ENCODE peak calls at places on chromosome 11, in eight cellular contexts. L is GM12878, Q is upper lobe of left lung, N is transverse colon, B is esophagus muscularis mucosa, V is suprapubic skin, E is HCT116, J is prostate gland. G is an unnamed sample.

GRCh38 chr11:42812408-42812807 is 499.4 kb upstream of the API5 start:
- DNase-seq in E (no peak), Q (no peak), N (no peak), B (no peak), L (no peak), V (no peak), J (no peak), G (no peak)

GRCh38 chr11:102172127-102172848 is 62.0 kb downstream of the YAP1 start:
- DNase-seq in V (no peak), B (no peak), J (no peak), Q (peak), E (no peak), N (no peak), L (no peak), G (no peak)

GRCh38 chr11:123653997-123654565 is 343 bp downstream of the SCN3B start:
- DNase-seq in Q (no peak), V (no peak), L (no peak), B (no peak), E (no peak), N (peak), J (peak), G (peak)

GRCh38 chr11:110090466-110091026 is 2.6 kb upstream of the ZC3H12C start:
- DNase-seq in V (no peak), E (no peak), Q (no peak), B (no peak), J (no peak), L (no peak), N (no peak), G (no peak)

GRCh38 chr11:124434699-124435098 is 10.0 kb upstream of the OR8B4 start:
- DNase-seq in J (no peak), Q (no peak), V (no peak), B (peak), L (no peak), N (no peak), E (no peak), G (no peak)

GRCh38 chr11:62604460-62605130 is 2.9 kb upstream of the MTA2 start:
- DNase-seq in J (no peak), Q (no peak), V (no peak), B (no peak), N (no peak), E (no peak), L (no peak), G (no peak)

GRCh38 chr11:46601129-46601528 is 7.3 kb upstream of the AMBRA1 start:
- DNase-seq in N (no peak), V (no peak), B (no peak), E (no peak), Q (no peak), J (no peak), L (no peak), G (no peak)

GRCh38 chr11:90323289-90323688 is 100.4 kb upstream of the CHORDC1 start:
- DNase-seq in J (no peak), N (no peak), L (no peak), E (no peak), B (no peak), V (no peak), Q (no peak), G (no peak)

GRCh38 chr11:4523666-4524065 is 21.3 kb upstream of the OR52M1 start:
- DNase-seq in Q (no peak), B (no peak), J (no peak), V (no peak), E (no peak), L (no peak), N (no peak), G (no peak)

GRCh38 chr11:77322506-77322905 is 21.0 kb upstream of the GDPD4 start:
- DNase-seq in Q (no peak), N (no peak), J (no peak), L (no peak), V (no peak), B (peak), E (no peak), G (no peak)

GRCh38 chr11:45917286-45917622 is 423 bp downstream of the PEX16 start:
- DNase-seq in E (no peak), V (no peak), N (peak), B (no peak), J (no peak), Q (no peak), L (no peak), G (no peak)

GRCh38 chr11:72726266-72727220 is 25.7 kb downstream of the ARAP1 start:
- DNase-seq in Q (no peak), B (no peak), J (no peak), L (no peak), V (no peak), E (no peak), N (no peak), G (no peak)

GRCh38 chr11:102111787-102112653 is 1.8 kb downstream of the YAP1 start:
- DNase-seq in E (peak), V (no peak), Q (peak), B (no peak), N (peak), J (peak), L (no peak), G (no peak)

GRCh38 chr11:82854242-82854641 is 46.0 kb downstream of the PRCP start:
- DNase-seq in E (no peak), V (no peak), L (no peak), Q (no peak), B (no peak), J (no peak), N (no peak), G (no peak)

GRCh38 chr11:11468919-11469318 is 115.9 kb upstream of the CSNK2A3 start:
- DNase-seq in Q (no peak), N (no peak), J (no peak), V (no peak), B (no peak), L (no peak), E (no peak), G (no peak)

GRCh38 chr11:63783925-63784592 is 15.5 kb upstream of the ZFTA start:
- DNase-seq in B (no peak), J (no peak), L (no peak), V (no peak), N (no peak), Q (peak), E (no peak), G (no peak)
- TF ChIP-seq POLR2A in B (no peak), J (no peak), L (no peak), V (no peak), N (no peak), Q (no peak), E (no peak), G (no peak)

DNA sequence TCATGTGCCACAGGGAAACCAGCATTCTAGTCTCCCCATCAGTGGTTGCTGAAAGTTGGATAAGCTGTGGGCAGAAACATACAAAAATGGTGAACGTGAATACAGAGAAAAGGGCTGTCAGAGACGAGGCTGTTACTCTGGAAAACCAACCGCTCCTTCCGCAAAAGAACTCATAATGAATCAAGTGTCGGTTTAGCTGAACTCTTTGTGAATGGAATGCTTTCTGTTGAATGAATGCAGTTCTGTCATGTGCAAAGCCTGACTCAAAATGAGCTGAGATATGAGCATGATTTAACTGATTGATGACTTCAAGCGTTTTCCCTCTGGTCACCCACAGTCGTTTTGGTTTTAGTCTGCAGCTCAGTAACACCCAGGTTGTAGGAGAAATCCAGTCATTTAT is 298.3 kb downstream of the ETS1 start:
- DNase-seq in L (peak), E (no peak), Q (no peak), V (no peak), N (no peak), J (no peak), B (no peak), G (no peak)
- TF ChIP-seq POLR2AphosphoS5 in L (no peak), E (no peak), Q (no peak), V (no peak), N (no peak), J (no peak), B (no peak), G (no peak)

GRCh38 chr11:125593113-125593761 is 585 bp downstream of the STT3A start:
- DNase-seq in Q (peak), B (no peak), V (no peak), L (no peak), J (peak), E (peak), N (peak), G (no peak)

GRCh38 chr11:125594958-125595357 is 2.3 kb downstream of the STT3A start:
- DNase-seq in E (no peak), B (no peak), L (no peak), N (no peak), V (no peak), J (no peak), Q (no peak), G (no peak)

GRCh38 chr11:125591659-125592304 is 870 bp upstream of the STT3A start:
- DNase-seq in Q (peak), B (no peak), N (peak), V (no peak), J (peak), L (no peak), E (no peak), G (no peak)

GRCh38 chr11:125588505-125588904 is 4.1 kb upstream of the STT3A start:
- DNase-seq in N (no peak), J (no peak), B (no peak), L (no peak), Q (no peak), E (peak), V (no peak), G (no peak)

GRCh38 chr11:125592305-125593112 is at the start of gene STT3A:
- DNase-seq in B (peak), L (peak), V (peak), Q (peak), E (peak), N (peak), J (peak), G (peak)
- TF ChIP-seq POLR2A in B (peak), L (peak), V (peak), Q (no peak), E (peak), N (peak), J (peak), G (peak)

GRCh38 chr11:130609121-130610035 is 160.9 kb downstream of the ADAMTS15 start:
- DNase-seq in N (peak), E (no peak), Q (peak), L (no peak), V (peak), J (no peak), B (peak), G (no peak)
- TF ChIP-seq POLR2AphosphoS5 in N (no peak), E (no peak), Q (no peak), L (no peak), V (no peak), J (no peak), B (peak), G (no peak)

GRCh38 chr11:65435981-65436411 is 13.4 kb downstream of the NEAT1 start:
- DNase-seq in V (peak), E (no peak), Q (peak), B (peak), L (no peak), J (peak), N (peak), G (no peak)
- TF ChIP-seq POLR2A in V (no peak), E (no peak), Q (no peak), B (no peak), L (no peak), J (no peak), N (peak), G (no peak)

GRCh38 chr11:95606824-95607223 is 182.8 kb downstream of the FAM76B start:
- DNase-seq in J (no peak), V (no peak), L (no peak), N (no peak), Q (no peak), E (no peak), B (no peak), G (no peak)

GRCh38 chr11:95605271-95605940 is 184.2 kb downstream of the FAM76B start:
- DNase-seq in J (no peak), E (no peak), N (no peak), B (no peak), Q (no peak), L (no peak), V (no peak), G (no peak)

GRCh38 chr11:95611827-95612226 is 177.8 kb downstream of the FAM76B start:
- DNase-seq in N (no peak), E (no peak), V (no peak), B (no peak), J (no peak), Q (no peak), L (no peak), G (no peak)

GRCh38 chr11:95608093-95608492 is 181.5 kb downstream of the FAM76B start:
- DNase-seq in Q (no peak), N (no peak), L (no peak), J (no peak), V (no peak), E (no peak), B (no peak), G (no peak)
- TF ChIP-seq POLR2AphosphoS5 in Q (no peak), N (no peak), L (no peak), J (no peak), V (no peak), E (no peak), B (no peak), G (no peak)